ENCODE peak calls at places on chromosomes 3 and 15, in five cellular contexts. C is ovary, G is fibroblast of lung, R is right lobe of liver, H is OCI-LY7. O is an unnamed sample.

GRCh38 chr15:57551717-57552677 is 39.7 kb upstream of the MYZAP start:
- DNase-seq in C (no peak), G (peak; percentile 90), R (no peak), H (no peak), O (peak; percentile 89)

GRCh38 chr3:38457111-38458003 is 3.7 kb downstream of the ACVR2B start:
- DNase-seq in C (no peak), G (peak; percentile 14), R (no peak), H (no peak), O (no peak)

GRCh38 chr15:99474981-99475753 is 90.6 kb upstream of the MEF2A start:
- DNase-seq in C (no peak), G (no peak), R (no peak), H (no peak), O (peak; percentile 36)

GRCh38 chr15:41396111-41396510 is 6.2 kb downstream of the NDUFAF1 start:
- DNase-seq in C (no peak), G (no peak), R (no peak), H (peak; percentile 80), O (no peak)

GRCh38 chr3:44016818-44017217 is 224.9 kb upstream of the TOPAZ1 start:
- DNase-seq in C (no peak), G (no peak), R (no peak), H (no peak), O (no peak)

GRCh38 chr3:70090322-70090913 is 90.9 kb downstream of the SAMMSON start:
- DNase-seq in C (no peak), G (peak; percentile 2), R (no peak), H (peak; percentile 10), O (no peak)

GRCh38 chr15:55993804-55994539 is 560 bp upstream of the NEDD4 start:
- DNase-seq in C (no peak), G (peak; percentile 73), R (no peak), H (no peak), O (peak; percentile 55)

GRCh38 chr3:166177130-166177529 is 339.9 kb upstream of the BCHE start:
- DNase-seq in C (no peak), G (peak; percentile 10), R (no peak), H (no peak), O (no peak)

GRCh38 chr15:99568548-99569352 is 3.0 kb downstream of the MEF2A start:
- DNase-seq in C (no peak), G (peak; percentile 70), R (no peak), H (no peak), O (no peak)

GRCh38 chr3:173583496-173583895 is 186.0 kb downstream of the NLGN1 start:
- DNase-seq in C (no peak), G (peak; percentile 6), R (no peak), H (no peak), O (no peak)

GRCh38 chr3:41209646-41210045 is 10.3 kb downstream of the CTNNB1 start:
- DNase-seq in C (no peak), G (no peak), R (no peak), H (no peak), O (no peak)

GRCh38 chr3:80408322-80408721 is 640.5 kb upstream of the ROBO1 start:
- DNase-seq in C (no peak), G (no peak), R (no peak), H (no peak), O (no peak)

GRCh38 chr3:122186372-122186771 is 2.9 kb downstream of the CASR start:
- DNase-seq in C (no peak), G (no peak), R (no peak), H (no peak), O (no peak)

GRCh38 chr15:80160570-80161156 is 7.9 kb downstream of the FAH start:
- DNase-seq in C (no peak), G (peak; percentile 92), R (peak; percentile 84), H (peak; percentile 75), O (no peak)

GRCh38 chr3:48478631-48479555 is 25.1 kb downstream of the SHISA5 start:
- DNase-seq in C (no peak), G (no peak), R (no peak), H (peak; percentile 50), O (no peak)

GRCh38 chr3:14829811-14830210 is 11.0 kb downstream of the FGD5 start:
- DNase-seq in C (no peak), G (no peak), R (no peak), H (no peak), O (no peak)

GRCh38 chr15:71052356-71052755 is 62.9 kb upstream of the THSD4 start:
- DNase-seq in C (no peak), G (peak; percentile 65), R (no peak), H (no peak), O (no peak)

GRCh38 chr3:45345849-45346535 is 42.4 kb upstream of the LARS2 start:
- DNase-seq in C (no peak), G (no peak), R (no peak), H (no peak), O (no peak)

GRCh38 chr15:22980189-22981136 is at the start of gene CYFIP1:
- DNase-seq in C (peak; percentile 89), G (peak; percentile 88), R (peak; percentile 93), H (no peak), O (peak; percentile 89)

GRCh38 chr3:162354343-162354742 is 857.7 kb downstream of the OTOL1 start:
- DNase-seq in C (no peak), G (peak; percentile 84), R (no peak), H (no peak), O (no peak)

GRCh38 chr3:22940285-22940684 is 262.8 kb upstream of the UBE2E2 start:
- DNase-seq in C (no peak), G (no peak), R (no peak), H (no peak), O (no peak)

GRCh38 chr15:92454525-92455105 is 60.9 kb downstream of the ST8SIA2 start:
- DNase-seq in C (no peak), G (no peak), R (no peak), H (no peak), O (no peak)

GRCh38 chr3:177056927-177057326 is 140.4 kb downstream of the TBL1XR1 start:
- DNase-seq in C (no peak), G (no peak), R (no peak), H (no peak), O (no peak)

GRCh38 chr3:117932441-117932840 is 1102.2 kb downstream of the IGSF11 start:
- DNase-seq in C (no peak), G (no peak), R (no peak), H (no peak), O (no peak)

GRCh38 chr15:27512281-27513001 is 541.5 kb downstream of the GABRG3 start:
- DNase-seq in C (no peak), G (no peak), R (no peak), H (no peak), O (no peak)

GRCh38 chr15:31477851-31478250 is 151.2 kb downstream of the KLF13 start:
- DNase-seq in C (no peak), G (no peak), R (no peak), H (no peak), O (no peak)

GRCh38 chr15:24068102-24068501 is 381.0 kb upstream of the NDN start:
- DNase-seq in C (no peak), G (no peak), R (no peak), H (no peak), O (no peak)

GRCh38 chr15:69193948-69194827 is 33.8 kb downstream of the GLCE start:
- DNase-seq in C (no peak), G (peak; percentile 67), R (no peak), H (no peak), O (no peak)

GRCh38 chr3:163708428-163708827 is 1369.9 kb downstream of the SI start:
- DNase-seq in C (no peak), G (no peak), R (no peak), H (no peak), O (no peak)

GRCh38 chr15:45548753-45549520 is 26.4 kb upstream of the SLC30A4 start:
- DNase-seq in C (no peak), G (no peak), R (no peak), H (no peak), O (no peak)

GRCh38 chr15:97688886-97689285 is 271.6 kb upstream of the ARRDC4 start:
- DNase-seq in C (no peak), G (no peak), R (no peak), H (no peak), O (no peak)

GRCh38 chr15:25717116-25717755 is 145.9 kb downstream of the ATP10A start:
- DNase-seq in C (no peak), G (peak; percentile 69), R (no peak), H (no peak), O (no peak)

GRCh38 chr3:129304141-129304540 is 25.5 kb downstream of the HMCES start:
- DNase-seq in C (no peak), G (peak; percentile 56), R (no peak), H (no peak), O (no peak)
- H3K36me3 ChIP-seq in C (no peaks in the 10 kb centered on the region), G (peaks cover 3% of the 10 kb centered on the region), R (peaks cover 51% of the 10 kb centered on the region), H (peaks cover 81% of the 10 kb centered on the region), O (peaks cover 35% of the 10 kb centered on the region)

GRCh38 chr3:119443179-119443578 is 20.2 kb downstream of the TMEM39A start:
- DNase-seq in C (no peak), G (no peak), R (no peak), H (no peak), O (no peak)
- H3K36me3 ChIP-seq in C (no peaks in the 10 kb centered on the region), G (peaks cover 9% of the 10 kb centered on the region), R (peaks cover 50% of the 10 kb centered on the region), H (peaks cover 82% of the 10 kb centered on the region), O (peaks cover 81% of the 10 kb centered on the region)

GRCh38 chr3:142459096-142459495 is 11.3 kb upstream of the XRN1 start:
- DNase-seq in C (no peak), G (peak; percentile 18), R (no peak), H (no peak), O (no peak)
- H3K36me3 ChIP-seq in C (no peaks in the 10 kb centered on the region), G (no peaks in the 10 kb centered on the region), R (no peaks in the 10 kb centered on the region), H (peaks cover 76% of the 10 kb centered on the region), O (peaks cover 22% of the 10 kb centered on the region)

GRCh38 chr3:179732661-179733348 is 80.0 kb downstream of the USP13 start:
- DNase-seq in C (no peak), G (no peak), R (peak; percentile 86), H (no peak), O (no peak)

GRCh38 chr3:179733797-179734196 is 81.0 kb downstream of the USP13 start:
- DNase-seq in C (no peak), G (no peak), R (no peak), H (no peak), O (no peak)

GRCh38 chr3:179738998-179739397 is 86.2 kb downstream of the USP13 start:
- DNase-seq in C (no peak), G (no peak), R (no peak), H (no peak), O (no peak)

GRCh38 chr3:179734497-179735281 is 81.8 kb downstream of the USP13 start:
- DNase-seq in C (no peak), G (peak; percentile 3), R (no peak), H (no peak), O (no peak)

GRCh38 chr3:179735321-179735720 is 82.5 kb downstream of the USP13 start:
- DNase-seq in C (no peak), G (no peak), R (no peak), H (no peak), O (no peak)
- H3K36me3 ChIP-seq in C (no peaks in the 10 kb centered on the region), G (peaks cover 3% of the 10 kb centered on the region), R (peaks cover 3% of the 10 kb centered on the region), H (peaks cover 89% of the 10 kb centered on the region), O (peaks cover 28% of the 10 kb centered on the region)